ENCODE peak calls at places on chromosomes 11 and 22, in six cellular contexts. K is epithelial cell of esophagus, Y is Calu3, F is NCI-H1694, B is COR-L47, C is GM12864. L is an unnamed sample.

GRCh38 chr11:120040136-120040840 is 97.6 kb downstream of the TRIM29 start:
- DNase-seq in Y (no peak), B (no peak), C (no peak), F (no peak), K (no peak), L (no peak)

GRCh38 chr22:38871360-38872171 is 450 bp downstream of the CBX6 start:
- DNase-seq in K (no peak), C (no peak), B (peak), Y (no peak), F (no peak), L (no peak)

GRCh38 chr11:92070026-92070889 is 154.4 kb upstream of the FAT3 start:
- DNase-seq in C (no peak), K (peak), F (no peak), Y (no peak), B (no peak), L (no peak)

GRCh38 chr11:75105462-75105925 is 8.8 kb upstream of the OR2AT4 start:
- DNase-seq in K (no peak), C (no peak), Y (no peak), F (no peak), B (peak), L (no peak)

GRCh38 chr11:36460220-36460619 is 49.9 kb downstream of the TRAF6 start:
- DNase-seq in C (no peak), K (no peak), F (no peak), Y (no peak), B (no peak), L (no peak)

GRCh38 chr11:5289696-5290095 is 12.1 kb downstream of the OR51B4 start:
- DNase-seq in F (no peak), C (no peak), Y (no peak), K (no peak), B (no peak), L (peak)

GRCh38 chr22:31821572-31821971 is 67.8 kb downstream of the DEPDC5 start:
- DNase-seq in B (no peak), K (no peak), F (no peak), C (no peak), Y (no peak), L (no peak)

GRCh38 chr11:93653080-93653479 is 8.4 kb upstream of the CEP295 start:
- DNase-seq in C (no peak), Y (no peak), K (no peak), B (no peak), F (no peak), L (no peak)

GRCh38 chr22:29314537-29315285 is 786 bp downstream of the RASL10A start:
- DNase-seq in C (no peak), K (no peak), Y (peak), F (no peak), B (no peak), L (no peak)

L was measured in bronchial epithelial cell.